ENCODE peak calls at places on chromosome 4, in five cellular contexts. O is neuronal stem cell, X is H9, K is trophoblast cell, I is H1. Z is an unnamed sample.

GRCh38 chr4:172865531-172866127 is 303.0 kb upstream of the GALNT7 start:
- DNase-seq in O (no peak), X (no peak), K (no peak), I (no peak), Z (no peak)

GRCh38 chr4:152328595-152328994 is 207.3 kb downstream of the FBXW7 start:
- DNase-seq in O (no peak), X (no peak), K (peak), I (no peak), Z (no peak)

GRCh38 chr4:82097504-82097903 is 276.3 kb downstream of the HNRNPD start:
- DNase-seq in O (no peak), X (no peak), K (no peak), I (no peak), Z (no peak)

GRCh38 chr4:78207951-78208350 is 150.8 kb downstream of the FRAS1 start:
- DNase-seq in O (no peak), X (no peak), K (peak), I (no peak), Z (no peak)

GRCh38 chr4:7867191-7867590 is 72.5 kb downstream of the AFAP1 start:
- DNase-seq in O (no peak), X (no peak), K (no peak), I (no peak), Z (no peak)

GRCh38 chr4:176883681-176884418 is 91.1 kb upstream of the VEGFC start:
- DNase-seq in O (no peak), X (no peak), K (no peak), I (no peak), Z (peak)

GRCh38 chr4:176872461-176872860 is 79.7 kb upstream of the VEGFC start:
- DNase-seq in O (no peak), X (no peak), K (no peak), I (no peak), Z (no peak)

GRCh38 chr4:88610771-88611170 is 18.5 kb downstream of the HERC3 start:
- DNase-seq in O (no peak), X (no peak), K (peak), I (no peak), Z (peak)

GRCh38 chr4:39635023-39635422 is 3.6 kb downstream of the SMIM14 start:
- DNase-seq in O (no peak), X (peak), K (peak), I (no peak), Z (no peak)

GRCh38 chr4:113781439-113782040 is 20.0 kb upstream of the CAMK2D start:
- DNase-seq in O (no peak), X (no peak), K (peak), I (no peak), Z (peak)

GRCh38 chr4:8917868-8918783 is 46.5 kb upstream of the HMX1 start:
- DNase-seq in O (peak), X (peak), K (peak), I (peak), Z (no peak)

GRCh38 chr4:81030617-81031388 is at the start of gene BMP3:
- DNase-seq in O (peak), X (peak), K (peak), I (peak), Z (peak)

GRCh38 chr4:75087416-75087815 is 154.5 kb downstream of the PARM1 start:
- DNase-seq in O (no peak), X (no peak), K (no peak), I (no peak), Z (no peak)

GRCh38 chr4:2330119-2331042 is 68.5 kb upstream of the MXD4 start:
- DNase-seq in O (no peak), X (no peak), K (no peak), I (no peak), Z (peak)

GRCh38 chr4:141713771-141714445 is 77.5 kb downstream of the IL15 start:
- DNase-seq in O (no peak), X (no peak), K (no peak), I (no peak), Z (peak)

GRCh38 chr4:6716018-6716911 is at the start of gene BLOC1S4:
- DNase-seq in O (peak), X (peak), K (peak), I (peak), Z (peak)
- H4K8ac ChIP-seq in O (no peak), X (no peak), K (peak), I (peak), Z (peak)

GRCh38 chr4:186760576-186760975 is 36.9 kb upstream of the FAT1 start:
- DNase-seq in O (no peak), X (no peak), K (peak), I (no peak), Z (peak)
- H3K18ac ChIP-seq in O (no peak), X (no peak), K (no peak), I (no peak), Z (no peak)

DNA sequence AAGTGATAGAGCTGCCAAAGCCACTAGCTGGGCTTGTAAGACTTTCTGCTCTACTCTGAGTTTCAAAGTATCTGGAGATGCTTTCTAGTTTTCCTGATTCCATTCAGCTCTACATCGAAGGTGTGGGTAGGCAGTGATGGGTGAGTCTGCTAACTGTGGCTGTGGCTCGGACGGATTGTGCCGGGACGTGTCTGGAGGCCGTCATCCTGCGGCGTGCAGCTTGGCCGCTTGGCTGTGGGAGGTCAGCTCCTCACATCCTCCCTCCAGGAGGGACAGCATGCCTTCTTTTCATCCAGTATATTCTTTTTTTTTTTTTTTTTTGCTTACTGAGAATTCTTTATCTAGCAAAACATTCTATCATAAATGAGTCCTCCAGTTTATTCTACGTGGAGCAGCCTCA is 77.9 kb upstream of the AADAT start:
- DNase-seq in O (no peak), X (no peak), K (no peak), I (no peak), Z (no peak)
- H2BK12ac ChIP-seq in O (no peak), X (no peak), K (no peak), I (no peak), Z (no peak)

GRCh38 chr4:10589808-10590207 is 94.8 kb downstream of the CLNK start:
- DNase-seq in O (no peak), X (no peak), K (no peak), I (no peak), Z (no peak)

GRCh38 chr4:10589308-10589707 is 95.3 kb downstream of the CLNK start:
- DNase-seq in O (no peak), X (no peak), K (no peak), I (no peak), Z (no peak)

GRCh38 chr4:10593130-10593529 is 91.4 kb downstream of the CLNK start:
- DNase-seq in O (no peak), X (peak), K (peak), I (no peak), Z (no peak)

GRCh38 chr4:10587697-10588096 is 96.9 kb downstream of the CLNK start:
- DNase-seq in O (no peak), X (no peak), K (no peak), I (no peak), Z (no peak)

GRCh38 chr4:10590896-10591295 is 93.7 kb downstream of the CLNK start:
- DNase-seq in O (no peak), X (no peak), K (peak), I (no peak), Z (no peak)
- H4K8ac ChIP-seq in O (no peak), X (no peak), K (no peak), I (no peak), Z (no peak)

GRCh38 chr4:26334366-26334765 is 13.6 kb downstream of the RBPJ start:
- DNase-seq in O (no peak), X (no peak), K (no peak), I (no peak), Z (no peak)
- H3K18ac ChIP-seq in O (no peak), X (no peak), K (no peak), I (no peak), Z (no peak)

GRCh38 chr4:16693040-16693506 is 205.4 kb downstream of the LDB2 start:
- DNase-seq in O (no peak), X (no peak), K (no peak), I (no peak), Z (no peak)
- H2BK12ac ChIP-seq in O (no peak), X (no peak), K (no peak), I (no peak), Z (no peak)

DNA sequence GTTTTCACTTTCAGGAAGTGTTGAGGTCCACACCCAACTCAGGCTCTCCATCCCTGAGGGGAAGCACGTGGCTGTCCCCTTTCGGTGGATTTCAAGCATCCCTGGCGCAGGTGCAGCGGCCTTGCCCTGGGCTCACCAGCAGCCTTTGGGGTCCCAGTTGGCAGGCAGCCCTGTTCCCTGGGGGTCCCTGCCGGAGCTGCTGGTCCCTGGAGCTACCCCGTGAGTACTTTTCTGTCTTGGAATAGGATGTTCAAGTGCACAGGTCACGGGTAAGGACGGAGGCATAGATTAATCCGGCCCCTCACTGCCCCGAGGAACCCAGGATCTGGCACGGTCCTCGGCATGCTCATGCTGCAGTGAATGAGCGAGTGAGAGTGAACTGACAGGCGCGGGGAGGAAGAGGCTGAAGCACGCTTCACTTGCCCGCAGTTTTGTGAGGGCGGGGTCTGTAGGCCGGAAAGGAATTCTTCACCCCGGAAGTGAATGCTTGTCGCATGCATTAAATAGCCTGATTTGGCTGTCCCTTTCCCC is 117.2 kb upstream of the FAT1 start:
- DNase-seq in O (no peak), X (no peak), K (no peak), I (no peak), Z (no peak)
- H4K8ac ChIP-seq in O (no peak), X (no peak), K (no peak), I (no peak), Z (no peak)

DNA sequence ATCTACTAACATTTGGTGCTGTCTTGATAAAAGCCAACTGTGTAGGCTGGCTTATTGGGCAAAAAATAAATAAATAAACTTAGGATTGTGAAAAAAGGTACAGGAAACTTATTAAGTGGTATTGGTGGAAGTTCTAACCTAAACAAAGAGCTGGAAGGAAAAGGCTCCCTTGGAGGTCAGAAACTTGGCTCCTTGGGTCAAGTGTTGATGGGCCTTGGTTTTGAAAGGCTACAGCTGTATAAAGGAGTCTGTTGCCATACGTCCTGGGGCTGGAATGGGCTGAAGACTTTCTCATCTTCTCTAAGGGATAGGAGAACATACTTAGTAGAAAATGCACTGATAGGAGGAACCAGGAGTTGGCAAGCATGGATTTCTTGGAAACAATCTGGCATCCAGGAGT is 56.5 kb downstream of the PDLIM5 start:
- DNase-seq in O (no peak), X (no peak), K (no peak), I (no peak), Z (peak)
- H3K18ac ChIP-seq in O (no peak), X (no peak), K (no peak), I (no peak), Z (no peak)

GRCh38 chr4:122086338-122086737 is 65.8 kb upstream of the BLTP1 start:
- DNase-seq in O (no peak), X (no peak), K (no peak), I (no peak), Z (peak)

GRCh38 chr4:122091397-122091796 is 60.7 kb upstream of the BLTP1 start:
- DNase-seq in O (no peak), X (no peak), K (no peak), I (no peak), Z (no peak)

GRCh38 chr4:122091836-122092235 is 60.3 kb upstream of the BLTP1 start:
- DNase-seq in O (no peak), X (no peak), K (no peak), I (no peak), Z (no peak)

GRCh38 chr4:122090989-122091388 is 61.1 kb upstream of the BLTP1 start:
- DNase-seq in O (no peak), X (no peak), K (peak), I (no peak), Z (peak)
- H2BK12ac ChIP-seq in O (no peak), X (no peak), K (no peak), I (no peak), Z (no peak)

DNA sequence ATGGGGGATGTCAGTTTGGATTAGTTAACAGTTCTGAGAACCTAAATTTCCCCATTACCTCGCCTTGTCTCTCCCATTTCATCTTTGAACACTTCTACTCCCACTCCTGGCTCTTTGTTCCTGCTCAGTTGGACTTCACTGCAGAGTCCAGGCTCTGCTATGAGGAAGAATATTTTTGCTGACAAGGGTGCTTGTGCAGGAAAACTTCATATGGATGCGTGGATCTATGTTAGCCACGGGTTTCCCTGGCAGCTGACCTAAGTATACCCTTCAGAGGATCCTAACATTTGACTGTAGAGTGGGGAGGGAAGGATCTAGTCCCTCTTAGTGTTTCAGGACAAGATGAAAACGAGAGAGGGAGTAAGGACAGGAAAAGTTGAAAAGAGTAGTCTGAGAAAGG is 238.1 kb downstream of the ARHGAP10 start:
- DNase-seq in O (no peak), X (no peak), K (no peak), I (no peak), Z (no peak)
- H4K8ac ChIP-seq in O (no peak), X (no peak), K (no peak), I (no peak), Z (peak)